ENCODE peak calls at places on chromosomes 3 and 15, in seven cellular contexts. K is HepG2, T is H1, M is HCT116, X is K562, U is SK-N-SH, F is GM12878. H is an unnamed sample.

GRCh38 chr3:47850062-47850802 is 47.3 kb downstream of the DHX30 start:
- DNase-seq in U (peak; percentile 61), M (no peak), X (no peak), F (no peak), T (no peak), K (peak; percentile 50), H (no peak)

GRCh38 chr3:195043612-195044144 is 227.3 kb downstream of the XXYLT1 start:
- DNase-seq in T (no peak), M (no peak), F (no peak), U (no peak), K (no peak), X (no peak), H (no peak)

GRCh38 chr3:185813691-185814215 is 11.1 kb downstream of the IGF2BP2 start:
- DNase-seq in K (peak; percentile 45), U (no peak), X (no peak), F (no peak), T (peak; percentile 59), M (no peak), H (no peak)

GRCh38 chr3:183188895-183189462 is 26.4 kb upstream of the LAMP3 start:
- DNase-seq in T (no peak), M (peak; percentile 23), X (peak; percentile 38), F (no peak), K (peak; percentile 10), U (no peak), H (no peak)

GRCh38 chr15:66780973-66781718 is 79.1 kb downstream of the SMAD6 start:
- DNase-seq in U (no peak), X (no peak), F (no peak), M (no peak), K (no peak), T (no peak), H (no peak)

GRCh38 chr3:58074997-58075396 is 66.8 kb downstream of the FLNB start:
- DNase-seq in U (no peak), X (no peak), M (no peak), K (no peak), T (no peak), F (no peak), H (no peak)

GRCh38 chr15:60551147-60551780 is 72.3 kb upstream of the ICE2 start:
- DNase-seq in U (no peak), T (no peak), X (no peak), K (no peak), F (peak; percentile 69), M (no peak), H (no peak)

GRCh38 chr3:60010778-60011177 is 961.0 kb upstream of the CFAP20DC start:
- DNase-seq in M (no peak), X (no peak), U (no peak), F (peak; percentile 65), K (no peak), T (no peak), H (no peak)

GRCh38 chr15:82648257-82649103 is 1.3 kb upstream of the CPEB1 start:
- DNase-seq in M (no peak), F (no peak), T (no peak), U (peak; percentile 35), X (no peak), K (no peak), H (no peak)

GRCh38 chr3:128481438-128481942 is 11.5 kb downstream of the GATA2 start:
- DNase-seq in K (no peak), X (no peak), M (no peak), T (no peak), U (peak; percentile 60), F (no peak), H (no peak)

GRCh38 chr3:107430214-107431047 is 53.2 kb downstream of the CCDC54 start:
- DNase-seq in T (no peak), M (no peak), F (no peak), U (peak; percentile 13), K (no peak), X (no peak), H (no peak)

GRCh38 chr15:76533060-76533955 is 196.7 kb downstream of the ISL2 start:
- DNase-seq in U (no peak), M (no peak), X (no peak), T (no peak), K (peak; percentile 81), F (no peak), H (no peak)

GRCh38 chr3:25547103-25547502 is 117.6 kb downstream of the TOP2B start:
- DNase-seq in M (no peak), K (no peak), U (no peak), T (no peak), X (no peak), F (no peak), H (no peak)

GRCh38 chr15:66291816-66292215 is 1.6 kb upstream of the DIS3L start:
- DNase-seq in F (no peak), X (no peak), U (no peak), K (no peak), M (no peak), T (no peak), H (no peak)

GRCh38 chr15:91255788-91256187 is 155.7 kb downstream of the SV2B start:
- DNase-seq in K (no peak), F (no peak), U (no peak), M (no peak), T (no peak), X (no peak), H (no peak)

GRCh38 chr3:179056326-179056725 is 15.3 kb downstream of the ZMAT3 start:
- DNase-seq in F (no peak), T (no peak), M (no peak), X (no peak), K (no peak), U (no peak), H (no peak)

GRCh38 chr3:168885028-168885427 is 778.5 kb downstream of the MECOM start:
- DNase-seq in U (no peak), T (no peak), X (no peak), F (no peak), M (no peak), K (no peak), H (no peak)

GRCh38 chr3:194396897-194397756 is 1.9 kb downstream of the GP5 start:
- DNase-seq in K (no peak), F (no peak), X (no peak), U (no peak), T (no peak), M (no peak), H (no peak)

GRCh38 chr15:51869074-51869425 is 39.6 kb downstream of the TMOD3 start:
- DNase-seq in T (no peak), U (peak; percentile 32), K (peak; percentile 36), M (peak; percentile 85), F (no peak), X (no peak), H (no peak)
- TF ChIP-seq SIN3A in T (no peak), U (no peak), K (no peak), M (peak; percentile 73), F (no peak), X (no peak), H (no peak)

GRCh38 chr15:75167588-75168076 is 34.0 kb upstream of the C15orf39 start:
- DNase-seq in K (no peak), T (no peak), U (no peak), X (peak; percentile 41), M (no peak), F (no peak), H (no peak)
- H3K4me1 ChIP-seq in K (peaks cover 50% of the 10 kb centered on the region), T (no peaks in the 10 kb centered on the region), U (peaks cover 17% of the 10 kb centered on the region), X (peaks cover 12% of the 10 kb centered on the region), M (peaks cover 3% of the 10 kb centered on the region), F (peaks cover 22% of the 10 kb centered on the region), H (no peaks in the 10 kb centered on the region)

DNA sequence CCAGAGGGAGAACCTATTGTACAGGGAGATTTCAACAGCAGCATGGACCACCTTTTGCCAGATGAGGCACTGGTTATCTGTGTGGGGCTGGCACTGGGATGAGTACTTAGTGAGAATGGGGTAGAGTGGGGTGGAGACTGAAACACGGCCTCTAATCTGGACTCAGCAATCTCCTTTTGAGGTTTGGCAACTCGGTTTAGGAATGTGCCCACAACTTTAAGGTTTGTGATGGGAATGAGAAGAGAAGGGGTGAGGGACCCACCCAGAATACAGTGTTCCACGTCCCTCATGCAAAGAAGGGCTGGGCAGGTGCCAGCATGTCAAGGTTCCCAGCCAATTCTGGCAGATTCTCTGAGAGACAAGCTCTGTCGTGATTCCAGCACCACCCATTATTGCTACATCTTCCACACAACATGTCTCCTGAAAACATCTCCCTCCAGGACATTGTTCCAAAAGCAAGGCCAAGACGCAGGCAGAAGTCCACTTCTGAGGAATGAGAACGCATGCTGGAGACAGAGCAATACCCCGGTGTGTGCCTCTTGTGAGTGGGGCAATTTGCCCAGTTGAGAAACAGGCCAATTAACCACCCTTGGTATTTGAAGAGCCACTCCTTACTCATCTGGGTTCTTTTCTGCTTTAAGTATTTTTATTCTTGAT is 37.5 kb upstream of the CCR4 start:
- DNase-seq in F (no peak), X (no peak), U (no peak), M (no peak), K (no peak), T (no peak), H (no peak)
- TF ChIP-seq SIN3A in F (no peak), X (no peak), U (no peak), M (no peak), K (no peak), T (no peak), H (no peak)

DNA sequence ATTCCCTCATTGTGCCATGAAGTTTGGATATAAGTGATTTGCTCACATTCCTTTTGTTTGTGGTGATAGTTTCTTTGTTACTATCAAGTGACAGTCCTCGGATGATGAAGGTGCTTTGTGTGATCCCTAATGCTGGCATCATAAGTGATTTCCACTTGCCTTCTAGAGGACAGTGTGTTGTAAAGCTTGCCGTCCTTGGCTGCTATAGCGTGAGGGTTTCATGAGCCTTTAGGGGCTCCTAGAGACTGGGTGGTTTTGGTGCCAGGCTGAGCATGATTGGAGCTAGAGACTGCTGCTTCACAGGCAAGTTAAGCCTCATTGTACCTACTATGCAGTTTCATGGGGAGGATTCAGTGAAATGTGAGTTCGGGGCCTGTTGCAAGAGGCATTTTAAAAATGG is 12.4 kb downstream of the SNRK start:
- DNase-seq in T (no peak), U (no peak), F (no peak), M (no peak), X (no peak), K (no peak), H (no peak)
- H3K4me1 ChIP-seq in T (no peaks in the 10 kb centered on the region), U (no peaks in the 10 kb centered on the region), F (peaks cover 15% of the 10 kb centered on the region), M (no peaks in the 10 kb centered on the region), X (no peaks in the 10 kb centered on the region), K (peaks cover 41% of the 10 kb centered on the region), H (no peaks in the 10 kb centered on the region)

DNA sequence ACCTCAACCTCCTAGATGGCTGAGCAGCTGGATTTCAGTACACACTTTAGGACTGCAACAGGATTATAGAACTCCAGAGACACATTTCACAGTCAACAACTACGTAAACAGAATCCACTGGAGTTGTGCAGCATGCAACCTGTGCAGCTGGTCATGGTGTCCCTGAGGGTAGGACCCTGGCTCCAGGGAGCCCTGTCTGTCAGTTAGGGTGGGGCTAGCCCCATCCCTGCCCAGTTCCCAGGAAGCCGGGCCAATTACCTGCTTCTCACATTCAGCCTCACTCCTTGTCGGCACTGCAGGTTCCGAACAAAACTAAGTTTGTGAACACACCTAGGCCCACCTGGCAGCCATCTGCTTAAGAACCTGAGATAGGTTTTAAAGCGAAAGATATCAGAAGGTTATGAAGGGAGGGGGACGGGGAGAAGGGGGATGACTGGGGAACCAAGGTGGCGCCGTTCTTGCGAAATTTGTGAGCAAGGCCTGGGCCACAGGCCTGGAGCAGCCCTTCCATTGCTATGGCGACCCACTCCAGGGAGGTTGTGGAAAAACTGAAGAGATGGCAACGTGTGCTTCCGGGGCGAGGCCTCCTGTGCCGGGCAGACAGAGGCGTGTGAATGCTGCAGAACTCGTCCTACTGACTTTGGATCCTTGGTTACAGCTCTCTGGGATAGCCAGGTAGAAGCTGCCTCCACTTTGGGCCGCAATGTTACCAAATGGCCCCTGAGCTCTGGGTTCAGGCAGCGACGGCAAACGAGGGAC is 25.3 kb downstream of the ACSBG1 start:
- DNase-seq in K (no peak), F (no peak), M (no peak), T (no peak), U (no peak), X (no peak), H (no peak)
- TF ChIP-seq SIN3A in K (no peak), F (no peak), M (no peak), T (no peak), U (no peak), X (no peak), H (no peak)

GRCh38 chr3:134606033-134607025 is 44.5 kb downstream of the KY start:
- DNase-seq in F (no peak), K (no peak), U (no peak), X (no peak), M (no peak), T (no peak), H (no peak)
- H3K4me1 ChIP-seq in F (no peaks in the 10 kb centered on the region), K (no peaks in the 10 kb centered on the region), U (no peaks in the 10 kb centered on the region), X (no peaks in the 10 kb centered on the region), M (no peaks in the 10 kb centered on the region), T (no peaks in the 10 kb centered on the region), H (no peaks in the 10 kb centered on the region)